ENCODE peak calls at places on chromosomes 3 and 15, in seven cellular contexts. L, M, E, A, J, Y and H are unnamed samples.
A peak's percentile ranks its signal among the peaks of the same experiment; 100 is the strongest.

GRCh38 chr3:179957264-179957845 is 79.4 kb downstream of the PEX5L start:
- DNase-seq in Y (no peak), A (no peak), J (no peak), E (no peak), L (no peak), M (no peak), H (no peak)

GRCh38 chr3:172272699-172273098 is 175.6 kb downstream of the GHSR start:
- DNase-seq in J (no peak), A (no peak), M (no peak), E (no peak), Y (no peak), L (no peak), H (no peak)

GRCh38 chr15:70633394-70633793 is 130.0 kb downstream of the UACA start:
- DNase-seq in A (no peak), M (peak; percentile 39), J (no peak), L (no peak), E (no peak), Y (no peak), H (no peak)

GRCh38 chr3:23221136-23221535 is 18.0 kb downstream of the UBE2E2 start:
- DNase-seq in Y (no peak), L (no peak), E (no peak), J (no peak), A (no peak), M (no peak), H (no peak)

GRCh38 chr15:57297163-57297593 is 79.1 kb upstream of the CGNL1 start:
- DNase-seq in Y (no peak), M (no peak), E (no peak), J (no peak), A (no peak), L (no peak), H (no peak)

GRCh38 chr3:138082085-138082991 is 33.1 kb downstream of the DZIP1L start:
- DNase-seq in A (peak; percentile 47), J (no peak), E (no peak), M (no peak), Y (no peak), L (no peak), H (no peak)

GRCh38 chr3:153291052-153291689 is 129.1 kb downstream of the RAP2B start:
- DNase-seq in J (no peak), E (no peak), L (no peak), A (no peak), Y (no peak), M (peak; percentile 82), H (no peak)

GRCh38 chr3:190272747-190273146 is 49.5 kb downstream of the CLDN1 start:
- DNase-seq in L (no peak), Y (no peak), A (no peak), J (no peak), M (no peak), E (no peak), H (no peak)

GRCh38 chr3:165196577-165197561 is 685 bp upstream of the SLITRK3 start:
- DNase-seq in A (no peak), M (peak; percentile 55), L (no peak), E (no peak), Y (no peak), J (no peak), H (peak; percentile 64)

GRCh38 chr15:80916056-80916455 is 73.6 kb downstream of the MESD start:
- DNase-seq in E (no peak), M (no peak), J (no peak), L (no peak), A (no peak), Y (no peak), H (no peak)

GRCh38 chr3:39284457-39284881 is 4.6 kb upstream of the CX3CR1 start:
- DNase-seq in L (no peak), Y (no peak), M (no peak), E (no peak), J (no peak), A (no peak), H (no peak)

GRCh38 chr3:177051419-177051818 is 145.9 kb downstream of the TBL1XR1 start:
- DNase-seq in Y (no peak), L (no peak), J (no peak), A (no peak), E (no peak), M (no peak), H (no peak)

GRCh38 chr3:193795062-193795690 is 202.2 kb downstream of the OPA1 start:
- DNase-seq in Y (no peak), A (no peak), L (no peak), E (no peak), M (no peak), J (no peak), H (no peak)

GRCh38 chr15:57892181-57892580 is 173.3 kb downstream of the ALDH1A2 start:
- DNase-seq in M (no peak), Y (no peak), J (no peak), A (no peak), L (no peak), E (no peak), H (no peak)

GRCh38 chr3:32334675-32335074 is 57.0 kb upstream of the CMTM7 start:
- DNase-seq in A (no peak), M (peak; percentile 51), Y (no peak), J (no peak), E (no peak), L (no peak), H (no peak)

GRCh38 chr3:65027335-65027734 is 339.5 kb upstream of the ADAMTS9 start:
- DNase-seq in A (no peak), J (no peak), L (no peak), E (no peak), M (peak; percentile 17), Y (no peak), H (no peak)

GRCh38 chr15:88498991-88499390 is 31.5 kb downstream of the MRPS11 start:
- DNase-seq in A (no peak), J (no peak), M (no peak), E (no peak), Y (no peak), L (no peak), H (no peak)

GRCh38 chr3:105686324-105686897 is 182.4 kb downstream of the CBLB start:
- DNase-seq in M (peak; percentile 49), L (no peak), E (no peak), A (no peak), J (no peak), Y (no peak), H (no peak)

GRCh38 chr15:96270581-96271172 is 59.8 kb upstream of the NR2F2 start:
- DNase-seq in Y (no peak), M (no peak), L (no peak), E (no peak), A (no peak), J (no peak), H (no peak)

GRCh38 chr3:133494469-133494868 is 79.0 kb upstream of the CDV3 start:
- DNase-seq in J (no peak), L (no peak), Y (no peak), M (peak; percentile 76), E (no peak), A (no peak), H (no peak)

GRCh38 chr3:132196113-132196512 is 121.1 kb upstream of the ACP3 start:
- DNase-seq in J (no peak), A (no peak), M (no peak), Y (no peak), L (no peak), E (no peak), H (no peak)

GRCh38 chr3:173553635-173554280 is 156.2 kb downstream of the NLGN1 start:
- DNase-seq in J (no peak), A (no peak), Y (no peak), M (peak; percentile 81), L (no peak), E (no peak), H (no peak)

GRCh38 chr3:38006445-38006995 is 15.9 kb downstream of the VILL start:
- DNase-seq in L (no peak), Y (no peak), J (no peak), M (no peak), E (peak; percentile 76), A (no peak), H (no peak)

GRCh38 chr3:120855665-120856437 is 52.2 kb upstream of the STXBP5L start:
- DNase-seq in A (no peak), Y (peak; percentile 10), M (peak; percentile 30), L (no peak), J (no peak), E (no peak), H (peak; percentile 85)

GRCh38 chr15:29132110-29132420 is 137.6 kb downstream of the NSMCE3 start:
- DNase-seq in E (peak; percentile 64), L (peak; percentile 50), M (no peak), A (no peak), J (peak; percentile 56), Y (no peak), H (peak; percentile 57)

GRCh38 chr3:129228891-129229585 is 20.4 kb upstream of the COPG1 start:
- DNase-seq in E (peak; percentile 73), L (no peak), M (peak; percentile 58), A (no peak), J (no peak), Y (no peak), H (no peak)
- TF ChIP-seq CTCF in E (no peak), L (no peak), M (no peak), A (no peak), J (no peak), Y (no peak), H (no peak)

DNA sequence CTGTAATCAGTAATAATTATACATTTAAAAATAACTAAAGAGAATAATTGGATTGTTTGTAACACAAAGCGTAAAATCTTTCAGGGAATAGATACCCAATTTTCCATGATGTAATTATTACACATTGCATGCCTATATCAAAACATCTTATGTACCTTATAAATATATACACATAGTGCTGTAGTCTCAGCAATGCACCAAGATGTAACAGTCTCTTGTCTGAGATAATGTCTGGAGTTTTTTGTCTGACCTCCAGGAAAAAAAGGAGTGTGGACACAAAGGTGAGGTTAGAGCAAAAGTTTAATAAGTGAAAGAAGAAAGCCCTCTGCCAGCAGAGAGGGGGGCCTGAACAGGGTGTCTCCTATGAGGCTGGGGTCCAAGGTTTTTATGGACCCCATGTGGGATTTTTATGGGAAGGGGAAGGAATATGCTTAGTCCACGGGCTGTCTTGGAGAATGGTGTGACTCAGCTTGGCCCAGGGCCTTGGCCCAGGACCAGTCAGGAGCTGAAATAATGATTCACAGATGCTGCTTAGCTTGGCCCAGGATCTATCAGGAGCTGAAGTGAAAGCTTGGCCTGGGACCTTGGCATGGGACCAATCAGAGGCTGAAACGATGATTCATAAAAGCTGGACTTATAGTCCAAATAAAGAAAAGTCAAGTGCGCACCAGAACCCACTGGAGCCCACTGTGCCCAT is 545.0 kb downstream of the ZPLD1 start:
- DNase-seq in A (peak; percentile 29), Y (peak; percentile 39), J (peak; percentile 78), M (no peak), E (no peak), L (peak; percentile 51), H (peak; percentile 94)
- TF ChIP-seq POLR2AphosphoS5 in A (no peak), Y (no peak), J (no peak), M (no peak), E (no peak), L (no peak), H (peak; percentile 81)

GRCh38 chr3:98906230-98906629 is 4.7 kb upstream of the DCBLD2 start:
- DNase-seq in J (no peak), L (no peak), Y (no peak), A (no peak), E (no peak), M (no peak), H (no peak)
- TF ChIP-seq CTCF in J (no peak), L (no peak), Y (no peak), A (no peak), E (no peak), M (no peak), H (no peak)

DNA sequence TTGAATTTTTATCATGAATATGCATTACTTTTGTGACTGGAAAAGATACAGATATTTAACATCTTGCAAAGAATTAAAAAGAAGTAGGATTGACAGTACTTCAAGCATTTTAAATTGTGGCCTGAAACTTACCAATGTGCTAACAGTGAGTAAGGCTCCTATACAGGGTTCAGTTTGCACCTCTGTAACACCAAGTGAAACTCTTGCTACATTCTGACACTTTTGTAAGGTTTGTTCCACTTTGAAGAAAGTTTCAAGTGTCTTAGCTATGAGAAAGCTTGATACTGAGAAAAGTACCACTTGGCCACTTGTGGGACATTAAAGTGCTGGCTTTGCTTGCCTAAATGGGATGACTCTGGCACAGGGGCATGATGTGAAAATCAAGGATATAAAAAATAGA is 289.2 kb downstream of the CTNNB1 start:
- DNase-seq in L (no peak), A (no peak), E (no peak), Y (no peak), J (no peak), M (no peak), H (no peak)
- TF ChIP-seq POLR2AphosphoS5 in L (no peak), A (no peak), E (no peak), Y (no peak), J (no peak), M (no peak), H (no peak)